ENCODE peak calls at places on chromosomes 6 and 20, in six cellular contexts. One of them, this sample, is unnamed.

GRCh38 chr20:10806539-10806938 is 132.7 kb upstream of the JAG1 start:
- DNase-seq in breast epithelium: no peak
- DNase-seq in lung: no peak
- DNase-seq in NCI-H1092 treated with DMSO at 0.1 percent for 48 hours: no peak
- DNase-seq in progenitor cell of endocrine pancreas: no peak
- DNase-seq in EL: no peak
- DNase-seq in this sample: no peak

GRCh38 chr6:136526196-136526930 is 23.9 kb downstream of the MAP7 start:
- DNase-seq in NCI-H1092 treated with DMSO at 0.1 percent for 48 hours: peak
- DNase-seq in progenitor cell of endocrine pancreas: peak
- DNase-seq in lung: peak
- DNase-seq in breast epithelium: no peak
- DNase-seq in EL: peak
- DNase-seq in this sample: peak

GRCh38 chr20:51169813-51170212 is 146.9 kb upstream of the KCNG1 start:
- DNase-seq in NCI-H1092 treated with DMSO at 0.1 percent for 48 hours: no peak
- DNase-seq in EL: no peak
- DNase-seq in breast epithelium: no peak
- DNase-seq in lung: peak
- DNase-seq in progenitor cell of endocrine pancreas: no peak
- DNase-seq in this sample: no peak

GRCh38 chr20:34079818-34080217 is 32.2 kb downstream of the EIF2S2 start:
- DNase-seq in breast epithelium: no peak
- DNase-seq in NCI-H1092 treated with DMSO at 0.1 percent for 48 hours: no peak
- DNase-seq in progenitor cell of endocrine pancreas: no peak
- DNase-seq in lung: no peak
- DNase-seq in EL: no peak
- DNase-seq in this sample: no peak

GRCh38 chr6:109526905-109527628 is 44.0 kb upstream of the ZBTB24 start:
- DNase-seq in lung: peak
- DNase-seq in breast epithelium: no peak
- DNase-seq in NCI-H1092 treated with DMSO at 0.1 percent for 48 hours: peak
- DNase-seq in progenitor cell of endocrine pancreas: peak
- DNase-seq in EL: peak
- DNase-seq in this sample: peak

GRCh38 chr20:63778034-63778752 is 38.6 kb downstream of the SLC2A4RG start:
- DNase-seq in NCI-H1092 treated with DMSO at 0.1 percent for 48 hours: no peak
- DNase-seq in progenitor cell of endocrine pancreas: no peak
- DNase-seq in breast epithelium: no peak
- DNase-seq in EL: no peak
- DNase-seq in lung: no peak
- DNase-seq in this sample: no peak

GRCh38 chr6:164322533-164322932 is 908.0 kb downstream of the QKI start:
- DNase-seq in NCI-H1092 treated with DMSO at 0.1 percent for 48 hours: no peak
- DNase-seq in EL: peak
- DNase-seq in lung: no peak
- DNase-seq in breast epithelium: no peak
- DNase-seq in progenitor cell of endocrine pancreas: no peak
- DNase-seq in this sample: no peak

GRCh38 chr6:32087574-32088486 is 21.3 kb downstream of the TNXB start:
- DNase-seq in breast epithelium: peak
- DNase-seq in NCI-H1092 treated with DMSO at 0.1 percent for 48 hours: no peak
- DNase-seq in lung: peak
- DNase-seq in progenitor cell of endocrine pancreas: peak
- DNase-seq in EL: peak
- DNase-seq in this sample: peak

GRCh38 chr6:169386431-169387057 is 132.9 kb upstream of the THBS2 start:
- DNase-seq in breast epithelium: no peak
- DNase-seq in EL: peak
- DNase-seq in progenitor cell of endocrine pancreas: no peak
- DNase-seq in NCI-H1092 treated with DMSO at 0.1 percent for 48 hours: no peak
- DNase-seq in lung: no peak
- DNase-seq in this sample: no peak

GRCh38 chr6:29792123-29793035 is 35.2 kb upstream of the HLA-G start:
- DNase-seq in progenitor cell of endocrine pancreas: no peak
- DNase-seq in EL: peak
- DNase-seq in breast epithelium: peak
- DNase-seq in lung: peak
- DNase-seq in NCI-H1092 treated with DMSO at 0.1 percent for 48 hours: no peak
- DNase-seq in this sample: no peak

GRCh38 chr6:170147832-170148708 is 142.8 kb downstream of the DLL1 start:
- DNase-seq in EL: no peak
- DNase-seq in lung: no peak
- DNase-seq in progenitor cell of endocrine pancreas: no peak
- DNase-seq in breast epithelium: peak
- DNase-seq in NCI-H1092 treated with DMSO at 0.1 percent for 48 hours: no peak
- DNase-seq in this sample: no peak

GRCh38 chr20:7765221-7765620 is 175.0 kb downstream of the HAO1 start:
- DNase-seq in NCI-H1092 treated with DMSO at 0.1 percent for 48 hours: no peak
- DNase-seq in lung: no peak
- DNase-seq in EL: no peak
- DNase-seq in progenitor cell of endocrine pancreas: no peak
- DNase-seq in breast epithelium: no peak
- DNase-seq in this sample: no peak

GRCh38 chr6:148836751-148837150 is 89.9 kb downstream of the UST start:
- DNase-seq in NCI-H1092 treated with DMSO at 0.1 percent for 48 hours: no peak
- DNase-seq in EL: peak
- DNase-seq in lung: no peak
- DNase-seq in progenitor cell of endocrine pancreas: no peak
- DNase-seq in breast epithelium: no peak
- DNase-seq in this sample: no peak

GRCh38 chr6:30518505-30518850 is 29.2 kb downstream of the HLA-E start:
- DNase-seq in lung: no peak
- DNase-seq in breast epithelium: no peak
- DNase-seq in NCI-H1092 treated with DMSO at 0.1 percent for 48 hours: no peak
- DNase-seq in EL: no peak
- DNase-seq in progenitor cell of endocrine pancreas: no peak
- DNase-seq in this sample: no peak

GRCh38 chr6:55798571-55798970 is 76.8 kb downstream of the BMP5 start:
- DNase-seq in breast epithelium: no peak
- DNase-seq in lung: no peak
- DNase-seq in NCI-H1092 treated with DMSO at 0.1 percent for 48 hours: no peak
- DNase-seq in progenitor cell of endocrine pancreas: no peak
- DNase-seq in EL: no peak
- DNase-seq in this sample: no peak

GRCh38 chr6:110180228-110181008 is at the start of gene CDC40:
- DNase-seq in EL: no peak
- DNase-seq in NCI-H1092 treated with DMSO at 0.1 percent for 48 hours: peak
- DNase-seq in progenitor cell of endocrine pancreas: peak
- DNase-seq in breast epithelium: peak
- DNase-seq in lung: peak
- DNase-seq in this sample: peak

GRCh38 chr20:59972037-59972801 is 14.0 kb downstream of the CDH26 start:
- DNase-seq in NCI-H1092 treated with DMSO at 0.1 percent for 48 hours: no peak
- DNase-seq in EL: no peak
- DNase-seq in breast epithelium: no peak
- DNase-seq in lung: peak
- DNase-seq in progenitor cell of endocrine pancreas: no peak
- DNase-seq in this sample: no peak

GRCh38 chr20:21208999-21209398 is 83.1 kb downstream of the KIZ start:
- DNase-seq in breast epithelium: no peak
- DNase-seq in progenitor cell of endocrine pancreas: no peak
- DNase-seq in NCI-H1092 treated with DMSO at 0.1 percent for 48 hours: no peak
- DNase-seq in lung: no peak
- DNase-seq in EL: no peak
- DNase-seq in this sample: peak

GRCh38 chr6:10256113-10256690 is 158.7 kb downstream of the TFAP2A start:
- DNase-seq in NCI-H1092 treated with DMSO at 0.1 percent for 48 hours: no peak
- DNase-seq in lung: no peak
- DNase-seq in progenitor cell of endocrine pancreas: no peak
- DNase-seq in breast epithelium: no peak
- DNase-seq in EL: no peak
- DNase-seq in this sample: no peak

GRCh38 chr20:52432740-52433139 is 241.2 kb upstream of the ZFP64 start:
- DNase-seq in lung: no peak
- DNase-seq in EL: no peak
- DNase-seq in breast epithelium: no peak
- DNase-seq in NCI-H1092 treated with DMSO at 0.1 percent for 48 hours: no peak
- DNase-seq in progenitor cell of endocrine pancreas: no peak
- DNase-seq in this sample: no peak

GRCh38 chr6:119978274-119978889 is 628.8 kb upstream of the MAN1A1 start:
- DNase-seq in breast epithelium: no peak
- DNase-seq in NCI-H1092 treated with DMSO at 0.1 percent for 48 hours: no peak
- DNase-seq in lung: no peak
- DNase-seq in progenitor cell of endocrine pancreas: no peak
- DNase-seq in EL: peak
- DNase-seq in this sample: no peak

GRCh38 chr20:10807013-10807412 is 133.2 kb upstream of the JAG1 start:
- DNase-seq in lung: no peak
- DNase-seq in breast epithelium: no peak
- DNase-seq in NCI-H1092 treated with DMSO at 0.1 percent for 48 hours: no peak
- DNase-seq in progenitor cell of endocrine pancreas: no peak
- DNase-seq in EL: no peak
- DNase-seq in this sample: no peak

GRCh38 chr6:36067374-36068011 is 39.9 kb downstream of the MAPK14 start:
- DNase-seq in lung: no peak
- DNase-seq in EL: no peak
- DNase-seq in NCI-H1092 treated with DMSO at 0.1 percent for 48 hours: no peak
- DNase-seq in progenitor cell of endocrine pancreas: no peak
- DNase-seq in breast epithelium: no peak
- DNase-seq in this sample: no peak

GRCh38 chr6:94213176-94213575 is 793.8 kb upstream of the EPHA7 start:
- DNase-seq in EL: no peak
- DNase-seq in breast epithelium: no peak
- DNase-seq in lung: no peak
- DNase-seq in progenitor cell of endocrine pancreas: no peak
- DNase-seq in NCI-H1092 treated with DMSO at 0.1 percent for 48 hours: no peak
- DNase-seq in this sample: no peak

GRCh38 chr6:145187491-145188206 is 547.7 kb downstream of the EPM2A start:
- DNase-seq in progenitor cell of endocrine pancreas: no peak
- DNase-seq in lung: no peak
- DNase-seq in breast epithelium: no peak
- DNase-seq in EL: no peak
- DNase-seq in NCI-H1092 treated with DMSO at 0.1 percent for 48 hours: no peak
- DNase-seq in this sample: no peak

GRCh38 chr20:4681441-4681840 is 40.3 kb upstream of the PRND start:
- DNase-seq in lung: no peak
- DNase-seq in progenitor cell of endocrine pancreas: no peak
- DNase-seq in NCI-H1092 treated with DMSO at 0.1 percent for 48 hours: no peak
- DNase-seq in EL: no peak
- DNase-seq in breast epithelium: no peak
- DNase-seq in this sample: no peak

GRCh38 chr6:17656092-17656491 is 50.6 kb downstream of the NUP153 start:
- DNase-seq in EL: peak
- DNase-seq in breast epithelium: no peak
- DNase-seq in progenitor cell of endocrine pancreas: no peak
- DNase-seq in lung: no peak
- DNase-seq in NCI-H1092 treated with DMSO at 0.1 percent for 48 hours: no peak
- DNase-seq in this sample: no peak

GRCh38 chr6:33683051-33683571 is 28.4 kb downstream of the UQCC2 start:
- DNase-seq in breast epithelium: no peak
- DNase-seq in NCI-H1092 treated with DMSO at 0.1 percent for 48 hours: no peak
- DNase-seq in lung: no peak
- DNase-seq in progenitor cell of endocrine pancreas: no peak
- DNase-seq in EL: no peak
- DNase-seq in this sample: no peak

GRCh38 chr6:122726649-122727048 is 52.9 kb upstream of the FABP7 start:
- DNase-seq in progenitor cell of endocrine pancreas: no peak
- DNase-seq in breast epithelium: no peak
- DNase-seq in EL: peak
- DNase-seq in NCI-H1092 treated with DMSO at 0.1 percent for 48 hours: peak
- DNase-seq in lung: no peak
- DNase-seq in this sample: peak

GRCh38 chr6:147245693-147246092 is 41.5 kb downstream of the STXBP5 start:
- DNase-seq in lung: no peak
- DNase-seq in progenitor cell of endocrine pancreas: no peak
- DNase-seq in breast epithelium: no peak
- DNase-seq in NCI-H1092 treated with DMSO at 0.1 percent for 48 hours: no peak
- DNase-seq in EL: no peak
- DNase-seq in this sample: no peak

GRCh38 chr20:50460608-50461268 is 49.4 kb upstream of the PTPN1 start:
- DNase-seq in progenitor cell of endocrine pancreas: peak
- DNase-seq in NCI-H1092 treated with DMSO at 0.1 percent for 48 hours: peak
- DNase-seq in lung: peak
- DNase-seq in breast epithelium: peak
- DNase-seq in EL: peak
- DNase-seq in this sample: peak

GRCh38 chr6:9593566-9593965 is 821.3 kb downstream of the TFAP2A start:
- DNase-seq in breast epithelium: no peak
- DNase-seq in progenitor cell of endocrine pancreas: no peak
- DNase-seq in EL: peak
- DNase-seq in NCI-H1092 treated with DMSO at 0.1 percent for 48 hours: no peak
- DNase-seq in lung: no peak
- DNase-seq in this sample: no peak

GRCh38 chr6:144263786-144264185 is 21.3 kb upstream of the UTRN start:
- DNase-seq in EL: peak
- DNase-seq in breast epithelium: no peak
- DNase-seq in NCI-H1092 treated with DMSO at 0.1 percent for 48 hours: no peak
- DNase-seq in progenitor cell of endocrine pancreas: no peak
- DNase-seq in lung: no peak
- DNase-seq in this sample: no peak

GRCh38 chr20:63858393-63859165 is 2.7 kb upstream of the ABHD16B start:
- DNase-seq in lung: no peak
- DNase-seq in progenitor cell of endocrine pancreas: no peak
- DNase-seq in EL: peak
- DNase-seq in breast epithelium: no peak
- DNase-seq in NCI-H1092 treated with DMSO at 0.1 percent for 48 hours: no peak
- DNase-seq in this sample: peak